ENCODE peak calls at places on chromosomes 11 and 22, in eight cellular contexts. V is CD4-positive, CD25-positive, alpha-beta regulatory T cell; L is endodermal cell; I is ecto neural progenitor cell; B is activated T-helper 1 cell treated with anti-CD3 and anti-CD28 coated beads, Interleukin-2, amount 50 U/mL, for 16 hours; F is nucleus accumbens; T is activated CD4-positive, alpha-beta T cell treated with anti-CD3 and anti-CD28 coated beads, Interleukin-2, amount 10 ng/mL, durations not matched to agents 7 days and 5 days; G is NCI-H510A treated with DMSO at 0.1 percent for 48 hours. N is an unnamed sample.

GRCh38 chr22:17412232-17412631 is 43.0 kb downstream of the CECR2 start:
- DNase-seq in V (no peak), L (no peak), B (no peak), T (no peak), G (peak), F (no peak), I (no peak), N (no peak)

GRCh38 chr11:129709801-129710398 is 105.7 kb upstream of the TMEM45B start:
- DNase-seq in V (no peak), F (no peak), B (no peak), G (no peak), T (no peak), I (no peak), L (peak), N (no peak)

GRCh38 chr11:108933630-108934029 is 268.8 kb downstream of the DDX10 start:
- DNase-seq in I (no peak), B (no peak), L (no peak), F (no peak), T (no peak), V (no peak), G (no peak), N (no peak)

GRCh38 chr11:95279921-95280861 is 49.2 kb upstream of the SESN3 start:
- DNase-seq in V (no peak), L (peak), B (no peak), F (peak), G (no peak), T (no peak), I (no peak), N (peak)

GRCh38 chr11:77154381-77155081 is 26.5 kb downstream of the MYO7A start:
- DNase-seq in F (peak), G (peak), T (no peak), V (no peak), B (no peak), I (no peak), L (no peak), N (no peak)

GRCh38 chr11:82790723-82791487 is 57.2 kb upstream of the FAM181B start:
- DNase-seq in B (no peak), F (no peak), I (no peak), L (peak), T (no peak), G (peak), V (no peak), N (no peak)

GRCh38 chr11:12392672-12393071 is 15.3 kb downstream of the PARVA start:
- DNase-seq in L (no peak), I (no peak), F (no peak), G (no peak), T (no peak), V (no peak), B (no peak), N (no peak)

GRCh38 chr11:116792869-116793475 is 1.3 kb upstream of the APOA5 start:
- DNase-seq in L (no peak), T (no peak), G (no peak), I (no peak), V (no peak), B (no peak), F (no peak), N (no peak)

GRCh38 chr11:122650619-122651018 is 4.9 kb upstream of the UBASH3B start:
- DNase-seq in V (no peak), I (no peak), T (no peak), L (no peak), G (no peak), F (no peak), B (no peak), N (no peak)